ENCODE peak calls at places on chromosome 19, in ten cellular contexts. P is AG10803, A is breast epithelium, H is tibial nerve, Y is uterus, F is prostate gland, Q is cardiac muscle cell, I is AG04449, B is PC-9, L is esophagus muscularis mucosa. D is an unnamed sample.

GRCh38 chr19:38869836-38870607 is 8.1 kb downstream of the RINL start:
- DNase-seq in P (peak; percentile 60), A (peak; percentile 84), H (peak; percentile 74), Y (peak; percentile 81), F (peak; percentile 71), Q (peak; percentile 82), I (no peak), B (no peak), L (no peak), D (peak; percentile 72)

GRCh38 chr19:55301459-55302331 is 17.9 kb downstream of the BRSK1 start:
- DNase-seq in P (peak; percentile 56), A (peak; percentile 82), H (peak; percentile 82), Y (peak; percentile 88), F (peak; percentile 78), Q (peak; percentile 80), I (no peak), B (peak; percentile 94), L (peak; percentile 94), D (peak; percentile 73)

GRCh38 chr19:45076029-45076850 is at the start of gene ZNF296:
- DNase-seq in P (no peak), A (peak; percentile 83), H (peak; percentile 30), Y (peak; percentile 51), F (peak; percentile 79), Q (peak; percentile 43), I (no peak), B (peak; percentile 90), L (no peak), D (peak; percentile 34)

GRCh38 chr19:40136818-40137217 is 46.1 kb upstream of the ZNF780A start:
- DNase-seq in P (no peak), A (no peak), H (no peak), Y (no peak), F (no peak), Q (no peak), I (no peak), B (no peak), L (peak; percentile 37), D (no peak)

GRCh38 chr19:51407631-51408131 is 9.8 kb downstream of the SIGLEC10 start:
- DNase-seq in P (peak; percentile 16), A (no peak), H (no peak), Y (no peak), F (no peak), Q (peak; percentile 44), I (no peak), B (no peak), L (no peak), D (peak; percentile 13)

GRCh38 chr19:6064016-6064702 is 46.1 kb downstream of the RFX2 start:
- DNase-seq in P (peak; percentile 36), A (peak; percentile 44), H (no peak), Y (peak; percentile 25), F (no peak), Q (no peak), I (no peak), B (peak; percentile 66), L (no peak), D (no peak)

GRCh38 chr19:42285546-42285945 is 16.4 kb upstream of the PRR19 start:
- DNase-seq in P (no peak), A (no peak), H (no peak), Y (peak; percentile 36), F (no peak), Q (no peak), I (no peak), B (no peak), L (no peak), D (no peak)

GRCh38 chr19:40245506-40246128 is 19.1 kb upstream of the CCNP start:
- DNase-seq in P (no peak), A (no peak), H (no peak), Y (no peak), F (no peak), Q (no peak), I (no peak), B (no peak), L (no peak), D (no peak)

GRCh38 chr19:3670258-3670795 is 29.9 kb downstream of the PIP5K1C start:
- DNase-seq in P (peak; percentile 87), A (peak; percentile 65), H (peak; percentile 87), Y (peak; percentile 91), F (peak; percentile 15), Q (peak; percentile 95), I (no peak), B (no peak), L (peak; percentile 98), D (peak; percentile 92)

GRCh38 chr19:39754544-39754943 is 16.7 kb upstream of the CLC start:
- DNase-seq in P (no peak), A (no peak), H (no peak), Y (no peak), F (no peak), Q (no peak), I (no peak), B (no peak), L (no peak), D (no peak)

GRCh38 chr19:31461814-31462539 is 112.7 kb upstream of the TSHZ3 start:
- DNase-seq in P (no peak), A (no peak), H (no peak), Y (no peak), F (no peak), Q (peak; percentile 56), I (no peak), B (no peak), L (peak; percentile 14), D (peak; percentile 89)

GRCh38 chr19:30165228-30165813 is 206.9 kb upstream of the ZNF536 start:
- DNase-seq in P (no peak), A (no peak), H (no peak), Y (no peak), F (no peak), Q (no peak), I (no peak), B (no peak), L (peak; percentile 53), D (no peak)

GRCh38 chr19:3509566-3509989 is 3.5 kb downstream of the FZR1 start:
- DNase-seq in P (peak; percentile 33), A (no peak), H (no peak), Y (no peak), F (no peak), Q (no peak), I (no peak), B (peak; percentile 60), L (no peak), D (peak; percentile 57)

GRCh38 chr19:984165-984967 is at the start of gene WDR18:
- DNase-seq in P (peak; percentile 80), A (peak; percentile 93), H (peak; percentile 91), Y (peak; percentile 93), F (peak; percentile 92), Q (peak; percentile 93), I (peak; percentile 14), B (peak; percentile 84), L (peak; percentile 97), D (peak; percentile 88)
- TF ChIP-seq CTCF in P (no peak), A (no peak), H (peak; percentile 35), Y (peak; percentile 63), F (peak; percentile 12), Q (peak; percentile 16), I (no peak), B (no peak), L (peak; percentile 46), D (no peak)

DNA sequence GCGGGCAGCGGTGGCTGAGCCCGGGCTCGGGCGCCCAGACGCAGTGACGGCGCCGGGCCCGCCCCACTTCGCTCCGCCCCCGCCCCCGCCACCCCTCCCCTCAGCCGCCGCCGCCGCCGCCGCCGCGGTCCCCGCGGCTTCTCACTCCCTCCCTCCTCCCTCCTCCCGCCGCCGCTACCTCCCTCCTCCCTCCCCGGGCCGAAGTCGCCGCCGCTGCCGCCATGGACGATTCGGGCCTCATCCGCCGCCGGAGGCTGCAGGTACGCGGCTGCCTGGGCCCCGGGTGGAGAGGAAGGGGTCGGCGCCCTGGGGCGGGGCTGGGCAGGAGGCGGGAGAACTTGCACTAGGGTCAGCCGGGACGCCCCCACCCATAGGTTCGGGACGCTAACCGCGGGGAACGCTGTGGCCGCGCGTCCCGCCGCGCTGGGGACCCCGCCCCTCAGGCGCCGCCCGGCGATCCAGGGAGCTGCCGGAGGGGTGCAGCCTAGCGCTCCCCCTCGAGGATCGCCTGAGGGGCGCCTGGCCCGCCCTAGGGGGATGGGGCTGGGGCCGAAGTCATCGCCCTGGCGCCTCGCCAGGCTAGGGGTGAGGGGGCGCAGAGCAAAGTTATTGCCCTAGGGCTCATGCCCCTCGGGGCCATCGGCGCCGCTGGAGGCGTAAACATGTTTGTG is 497 bp downstream of the RTBDN start:
- DNase-seq in P (no peak), A (no peak), H (no peak), Y (no peak), F (no peak), Q (peak; percentile 18), I (no peak), B (peak; percentile 44), L (no peak), D (no peak)
- H3K4me3 ChIP-seq in P (peak overlapping the region; percentile 37), A (peak overlapping the region; percentile 65), H (peak overlapping the region; percentile 32), Y (peak overlapping the region; percentile 23), F (peak overlapping the region; percentile 17), Q (peak overlapping the region; percentile 53), I (peak overlapping the region; percentile 52), B (peak overlapping the region; percentile 69), L (peak overlapping the region; percentile 51), D (peak overlapping the region; percentile 53)

GRCh38 chr19:12764698-12765097 is 10.7 kb downstream of the HOOK2 start:
- DNase-seq in P (no peak), A (no peak), H (no peak), Y (no peak), F (no peak), Q (no peak), I (no peak), B (no peak), L (no peak), D (no peak)

GRCh38 chr19:12759686-12760085 is 8.1 kb downstream of the BEST2 start:
- DNase-seq in P (no peak), A (no peak), H (no peak), Y (no peak), F (no peak), Q (no peak), I (no peak), B (no peak), L (no peak), D (no peak)

GRCh38 chr19:12766051-12766521 is 9.3 kb downstream of the HOOK2 start:
- DNase-seq in P (peak; percentile 63), A (peak; percentile 79), H (peak; percentile 65), Y (peak; percentile 74), F (peak; percentile 60), Q (no peak), I (no peak), B (peak; percentile 85), L (no peak), D (peak; percentile 84)

GRCh38 chr19:12767150-12767549 is 8.2 kb downstream of the HOOK2 start:
- DNase-seq in P (no peak), A (no peak), H (no peak), Y (no peak), F (no peak), Q (no peak), I (no peak), B (no peak), L (no peak), D (no peak)

DNA sequence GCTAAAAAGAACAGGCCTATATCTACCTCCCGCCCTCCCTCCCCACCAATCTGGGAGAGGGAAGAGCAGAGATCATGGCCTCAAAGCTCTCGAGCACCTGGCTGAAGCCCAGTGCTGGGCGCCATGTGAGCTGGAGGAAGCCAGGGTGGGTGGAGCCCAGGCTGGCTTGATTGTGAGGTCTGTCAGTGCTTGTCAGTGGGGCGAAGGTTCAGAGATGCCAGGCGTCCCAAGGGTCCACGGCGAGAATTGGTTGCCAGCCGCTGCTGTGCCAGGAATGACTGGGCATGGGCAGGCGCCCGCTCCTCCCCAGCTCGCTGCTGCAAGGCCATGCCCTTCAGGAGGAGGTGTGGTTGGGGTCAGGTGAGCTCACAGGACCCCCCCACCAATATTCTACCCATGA is 11.5 kb downstream of the BEST2 start:
- DNase-seq in P (no peak), A (no peak), H (no peak), Y (no peak), F (no peak), Q (no peak), I (no peak), B (no peak), L (no peak), D (no peak)
- TF ChIP-seq CTCF in P (no peak), A (no peak), H (no peak), Y (no peak), F (no peak), Q (no peak), I (no peak), B (no peak), L (no peak), D (no peak)

GRCh38 chr19:35513975-35514809 is 743 bp upstream of the DMKN start:
- DNase-seq in P (peak; percentile 36), A (no peak), H (no peak), Y (no peak), F (no peak), Q (peak; percentile 72), I (no peak), B (peak; percentile 43), L (no peak), D (peak; percentile 40)
- H3K4me3 ChIP-seq in P (peak overlapping the region; percentile 12), A (peak overlapping the region; percentile 20), H (no peak overlapping the region), Y (no peak overlapping the region), F (no peak overlapping the region), Q (no peak overlapping the region), I (no peak overlapping the region), B (no peak overlapping the region), L (no peak overlapping the region), D (no peak overlapping the region)